ENCODE peak calls at places on chromosome 13, in nine cellular contexts. J is cardiac fibroblast; D is ELR; S is foreskin fibroblast; X is fibroblast of pulmonary artery; T is pancreas; N is hippocampal formation; Q is Right ventricle myocardium superior; C is activated CD4-positive, alpha-beta T cell treated with anti-CD3 and anti-CD28 coated beads, Interleukin-2, amount 50 U/mL, for 48 hours. H is an unnamed sample.

GRCh38 chr13:66765559-66765958 is 464.6 kb downstream of the PCDH9 start:
- DNase-seq in T (no peak), N (no peak), Q (no peak), X (no peak), S (no peak), D (no peak), C (no peak), J (no peak), H (no peak)

GRCh38 chr13:112685856-112686255 is 4.0 kb upstream of the ATP11A start:
- DNase-seq in N (no peak), D (no peak), C (no peak), S (no peak), J (no peak), Q (no peak), X (no peak), T (no peak), H (no peak)

GRCh38 chr13:38657191-38657590 is 29.7 kb upstream of the FREM2 start:
- DNase-seq in S (no peak), C (no peak), N (no peak), T (no peak), D (peak), Q (no peak), X (peak), J (peak), H (no peak)

GRCh38 chr13:22127277-22128143 is 456.6 kb downstream of the FGF9 start:
- DNase-seq in C (no peak), T (no peak), X (no peak), N (no peak), D (no peak), J (no peak), Q (no peak), S (no peak), H (no peak)

GRCh38 chr13:111227405-111227804 is 93.0 kb upstream of the TEX29 start:
- DNase-seq in J (no peak), D (no peak), T (no peak), S (no peak), X (no peak), C (no peak), N (no peak), Q (no peak), H (no peak)

GRCh38 chr13:112873851-112874750 is 94.9 kb upstream of the MCF2L start:
- DNase-seq in S (peak), N (peak), Q (peak), X (peak), J (peak), D (peak), C (peak), T (peak), H (peak)

GRCh38 chr13:32045537-32045936 is 14.0 kb downstream of the FRY start:
- DNase-seq in J (no peak), S (peak), D (no peak), C (no peak), N (no peak), T (no peak), Q (no peak), X (no peak), H (no peak)

GRCh38 chr13:99418663-99419140 is 82.6 kb upstream of the TM9SF2 start:
- DNase-seq in X (no peak), N (no peak), J (no peak), Q (no peak), C (no peak), S (no peak), T (no peak), D (no peak), H (no peak)

GRCh38 chr13:97945792-97946419 is 7.6 kb upstream of the IPO5 start:
- DNase-seq in Q (no peak), N (no peak), J (no peak), X (no peak), T (no peak), D (peak), S (peak), C (no peak), H (no peak)

GRCh38 chr13:93847162-93847561 is 620.6 kb downstream of the GPC6 start:
- DNase-seq in Q (no peak), D (peak), S (peak), J (peak), C (no peak), N (no peak), X (peak), T (no peak), H (no peak)